ENCODE peak calls at places on chromosomes 13 and 19, in nine cellular contexts. One of them, this sample, is unnamed.

GRCh38 chr13:33207616-33207964 is 78.0 kb downstream of the STARD13 start:
- DNase-seq in mucosa of descending colon: peak; percentile 26
- DNase-seq in IMR-90: peak; percentile 98
- DNase-seq in HCT116: no peak
- DNase-seq in Peyer's patch: no peak
- DNase-seq in SK-N-SH: no peak
- DNase-seq in A549: no peak
- DNase-seq in body of pancreas: peak; percentile 41
- DNase-seq in stomach: no peak
- DNase-seq in this sample: peak; percentile 65

GRCh38 chr19:51514866-51515481 is 13.4 kb upstream of the SIGLEC12 start:
- DNase-seq in mucosa of descending colon: peak; percentile 9
- DNase-seq in A549: peak; percentile 48
- DNase-seq in HCT116: peak; percentile 47
- DNase-seq in SK-N-SH: peak; percentile 51
- DNase-seq in stomach: no peak
- DNase-seq in Peyer's patch: no peak
- DNase-seq in body of pancreas: peak; percentile 19
- DNase-seq in IMR-90: peak; percentile 48
- DNase-seq in this sample: peak; percentile 56

GRCh38 chr13:22549126-22549525 is 631.7 kb upstream of the SGCG start:
- DNase-seq in IMR-90: no peak
- DNase-seq in HCT116: no peak
- DNase-seq in A549: no peak
- DNase-seq in SK-N-SH: no peak
- DNase-seq in stomach: no peak
- DNase-seq in Peyer's patch: no peak
- DNase-seq in body of pancreas: no peak
- DNase-seq in mucosa of descending colon: no peak
- DNase-seq in this sample: no peak

GRCh38 chr19:10553943-10554381 is 10.3 kb downstream of the ATG4D start:
- DNase-seq in A549: no peak
- DNase-seq in Peyer's patch: no peak
- DNase-seq in mucosa of descending colon: peak; percentile 30
- DNase-seq in HCT116: no peak
- DNase-seq in body of pancreas: peak; percentile 22
- DNase-seq in SK-N-SH: no peak
- DNase-seq in stomach: peak; percentile 29
- DNase-seq in IMR-90: no peak
- DNase-seq in this sample: no peak

GRCh38 chr13:19155321-19155861 is 26.2 kb downstream of the TUBA3C start:
- DNase-seq in mucosa of descending colon: no peak
- DNase-seq in HCT116: no peak
- DNase-seq in body of pancreas: no peak
- DNase-seq in SK-N-SH: no peak
- DNase-seq in A549: no peak
- DNase-seq in Peyer's patch: no peak
- DNase-seq in IMR-90: no peak
- DNase-seq in stomach: peak; percentile 23
- DNase-seq in this sample: no peak

GRCh38 chr19:41328157-41328817 is 18.3 kb downstream of the CCDC97 start:
- DNase-seq in Peyer's patch: no peak
- DNase-seq in IMR-90: peak; percentile 71
- DNase-seq in stomach: no peak
- DNase-seq in HCT116: no peak
- DNase-seq in body of pancreas: peak; percentile 43
- DNase-seq in SK-N-SH: no peak
- DNase-seq in A549: no peak
- DNase-seq in mucosa of descending colon: no peak
- DNase-seq in this sample: no peak

GRCh38 chr19:39083983-39084731 is at the start of gene ACP7:
- DNase-seq in SK-N-SH: peak; percentile 64
- DNase-seq in body of pancreas: peak; percentile 8
- DNase-seq in HCT116: no peak
- DNase-seq in Peyer's patch: no peak
- DNase-seq in mucosa of descending colon: no peak
- DNase-seq in A549: no peak
- DNase-seq in stomach: no peak
- DNase-seq in IMR-90: no peak
- DNase-seq in this sample: no peak

GRCh38 chr13:51913421-51914136 is 51.8 kb downstream of the CCDC70 start:
- DNase-seq in SK-N-SH: peak; percentile 43
- DNase-seq in body of pancreas: no peak
- DNase-seq in IMR-90: no peak
- DNase-seq in Peyer's patch: no peak
- DNase-seq in stomach: no peak
- DNase-seq in A549: no peak
- DNase-seq in HCT116: no peak
- DNase-seq in mucosa of descending colon: no peak
- DNase-seq in this sample: no peak

GRCh38 chr13:94968040-94968756 is 255.9 kb upstream of the SOX21 start:
- DNase-seq in body of pancreas: no peak
- DNase-seq in mucosa of descending colon: no peak
- DNase-seq in Peyer's patch: no peak
- DNase-seq in A549: peak; percentile 62
- DNase-seq in stomach: no peak
- DNase-seq in SK-N-SH: peak; percentile 66
- DNase-seq in IMR-90: no peak
- DNase-seq in HCT116: no peak
- DNase-seq in this sample: peak; percentile 34

GRCh38 chr13:101018720-101019119 is 344.1 kb upstream of the TMTC4 start:
- DNase-seq in IMR-90: peak; percentile 71
- DNase-seq in mucosa of descending colon: no peak
- DNase-seq in body of pancreas: no peak
- DNase-seq in Peyer's patch: no peak
- DNase-seq in A549: no peak
- DNase-seq in HCT116: no peak
- DNase-seq in SK-N-SH: no peak
- DNase-seq in stomach: no peak
- DNase-seq in this sample: no peak

GRCh38 chr19:16506961-16507360 is 10.8 kb downstream of the C19orf44 start:
- DNase-seq in Peyer's patch: no peak
- DNase-seq in IMR-90: no peak
- DNase-seq in A549: no peak
- DNase-seq in body of pancreas: no peak
- DNase-seq in stomach: no peak
- DNase-seq in HCT116: no peak
- DNase-seq in SK-N-SH: no peak
- DNase-seq in mucosa of descending colon: no peak
- DNase-seq in this sample: no peak

GRCh38 chr13:33137726-33138125 is 121.5 kb downstream of the KL start:
- DNase-seq in stomach: no peak
- DNase-seq in body of pancreas: no peak
- DNase-seq in Peyer's patch: no peak
- DNase-seq in HCT116: no peak
- DNase-seq in IMR-90: no peak
- DNase-seq in mucosa of descending colon: no peak
- DNase-seq in A549: no peak
- DNase-seq in SK-N-SH: no peak
- DNase-seq in this sample: no peak

GRCh38 chr13:74191036-74191809 is 57.0 kb upstream of the KLF12 start:
- DNase-seq in HCT116: no peak
- DNase-seq in Peyer's patch: no peak
- DNase-seq in A549: no peak
- DNase-seq in stomach: no peak
- DNase-seq in SK-N-SH: no peak
- DNase-seq in body of pancreas: no peak
- DNase-seq in IMR-90: peak; percentile 32
- DNase-seq in mucosa of descending colon: no peak
- DNase-seq in this sample: no peak

GRCh38 chr13:99908129-99908805 is 63.3 kb downstream of the ZIC5 start:
- DNase-seq in HCT116: no peak
- DNase-seq in body of pancreas: peak; percentile 87
- DNase-seq in SK-N-SH: no peak
- DNase-seq in A549: no peak
- DNase-seq in Peyer's patch: no peak
- DNase-seq in mucosa of descending colon: no peak
- DNase-seq in stomach: peak; percentile 71
- DNase-seq in IMR-90: no peak
- DNase-seq in this sample: no peak

GRCh38 chr13:109720758-109721184 is 65.6 kb downstream of the IRS2 start:
- DNase-seq in mucosa of descending colon: no peak
- DNase-seq in A549: no peak
- DNase-seq in HCT116: no peak
- DNase-seq in IMR-90: no peak
- DNase-seq in Peyer's patch: no peak
- DNase-seq in stomach: peak; percentile 55
- DNase-seq in body of pancreas: no peak
- DNase-seq in SK-N-SH: no peak
- DNase-seq in this sample: no peak

DNA sequence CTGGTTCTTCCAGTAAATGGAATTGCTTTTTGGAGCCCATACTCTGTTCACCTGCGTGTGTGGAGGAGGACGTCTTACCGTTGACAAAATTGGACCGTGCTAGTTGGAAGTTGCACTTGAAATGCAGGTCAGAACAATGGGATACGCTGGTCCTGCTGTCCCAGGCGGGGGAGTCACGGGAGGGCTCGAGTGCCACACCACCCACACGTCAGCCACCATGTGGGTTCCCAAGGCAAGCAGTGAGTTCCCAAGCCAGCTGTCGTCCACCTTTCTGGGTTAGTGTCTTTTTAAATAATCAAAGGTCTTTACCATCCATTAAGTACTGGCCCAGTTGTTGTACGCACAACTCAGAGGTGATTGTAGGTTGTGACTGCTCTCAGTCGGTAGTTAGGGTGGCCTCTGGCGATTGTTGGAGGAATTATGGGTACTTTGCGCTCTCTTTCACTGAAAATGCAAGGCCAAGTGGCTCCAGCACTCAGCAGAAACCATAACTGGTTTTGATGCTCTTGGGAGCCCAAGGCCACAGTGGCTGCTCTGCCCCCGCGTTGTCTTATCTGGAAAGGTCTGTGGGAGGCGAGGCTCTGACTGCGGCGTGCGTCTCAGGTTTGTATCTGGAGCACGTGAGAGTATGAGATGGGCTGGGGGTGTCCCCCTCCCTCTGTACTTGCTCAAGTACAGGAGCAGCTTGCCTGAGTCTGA is 14.2 kb downstream of the ATP11A start:
- DNase-seq in stomach: no peak
- DNase-seq in SK-N-SH: no peak
- DNase-seq in IMR-90: no peak
- DNase-seq in HCT116: no peak
- DNase-seq in A549: no peak
- DNase-seq in Peyer's patch: peak; percentile 25
- DNase-seq in mucosa of descending colon: no peak
- DNase-seq in body of pancreas: no peak
- DNase-seq in this sample: no peak
- H3K4me1 ChIP-seq in stomach: peaks cover 17% of the 10 kb centered on the region
- H3K4me1 ChIP-seq in SK-N-SH: no peaks in the 10 kb centered on the region
- H3K4me1 ChIP-seq in IMR-90: peaks cover 7% of the 10 kb centered on the region
- H3K4me1 ChIP-seq in HCT116: no peaks in the 10 kb centered on the region
- H3K4me1 ChIP-seq in A549: no peaks in the 10 kb centered on the region
- H3K4me1 ChIP-seq in Peyer's patch: no peaks in the 10 kb centered on the region
- H3K4me1 ChIP-seq in mucosa of descending colon: no peaks in the 10 kb centered on the region
- H3K4me1 ChIP-seq in body of pancreas: no peaks in the 10 kb centered on the region
- H3K4me1 ChIP-seq in this sample: no peaks in the 10 kb centered on the region

DNA sequence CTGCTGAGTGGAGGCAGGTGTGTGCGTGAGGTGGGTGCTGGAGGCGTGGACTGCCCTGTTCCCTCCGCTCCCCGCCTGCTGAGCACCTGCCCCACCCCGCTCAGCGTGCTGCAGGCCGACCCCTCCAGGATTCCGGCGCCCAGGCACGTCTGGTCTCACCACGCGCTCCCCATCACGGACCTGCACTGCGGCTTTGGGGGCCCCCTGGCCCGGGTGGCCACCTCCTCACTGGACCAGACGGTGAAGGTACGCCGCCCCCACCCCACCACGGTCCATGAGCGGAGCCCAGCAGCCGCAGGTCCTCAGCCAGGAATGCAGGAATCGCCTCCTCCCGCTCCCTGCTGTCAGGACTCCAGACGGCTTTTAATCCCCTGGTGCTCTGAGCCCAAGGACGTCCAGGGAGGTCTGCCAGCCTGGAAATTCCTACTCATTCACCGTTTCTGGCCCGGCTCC is 6.0 kb downstream of the WDR18 start:
- DNase-seq in mucosa of descending colon: no peak
- DNase-seq in IMR-90: no peak
- DNase-seq in A549: no peak
- DNase-seq in Peyer's patch: no peak
- DNase-seq in HCT116: no peak
- DNase-seq in SK-N-SH: no peak
- DNase-seq in body of pancreas: peak; percentile 45
- DNase-seq in stomach: no peak
- DNase-seq in this sample: no peak
- H3K4me3 ChIP-seq in mucosa of descending colon: no peak overlapping the region
- H3K4me3 ChIP-seq in IMR-90: no peak overlapping the region
- H3K4me3 ChIP-seq in A549: no peak overlapping the region
- H3K4me3 ChIP-seq in Peyer's patch: no peak overlapping the region
- H3K4me3 ChIP-seq in HCT116: no peak overlapping the region
- H3K4me3 ChIP-seq in SK-N-SH: no peak overlapping the region
- H3K4me3 ChIP-seq in body of pancreas: no peak overlapping the region
- H3K4me3 ChIP-seq in stomach: no peak overlapping the region
- H3K4me3 ChIP-seq in this sample: no peak overlapping the region

GRCh38 chr19:4557186-4557970 is 2.1 kb downstream of the SEMA6B start:
- DNase-seq in stomach: no peak
- DNase-seq in mucosa of descending colon: no peak
- DNase-seq in IMR-90: no peak
- DNase-seq in HCT116: no peak
- DNase-seq in A549: no peak
- DNase-seq in Peyer's patch: no peak
- DNase-seq in body of pancreas: no peak
- DNase-seq in SK-N-SH: peak; percentile 69
- DNase-seq in this sample: no peak
- TF ChIP-seq CTCF in stomach: no peak
- TF ChIP-seq CTCF in mucosa of descending colon: no peak
- TF ChIP-seq CTCF in IMR-90: no peak
- TF ChIP-seq CTCF in HCT116: no peak
- TF ChIP-seq CTCF in A549: no peak
- TF ChIP-seq CTCF in Peyer's patch: peak; percentile 6
- TF ChIP-seq CTCF in body of pancreas: peak; percentile 5
- TF ChIP-seq CTCF in SK-N-SH: peak; percentile 45
- TF ChIP-seq CTCF in this sample: peak; percentile 49

GRCh38 chr19:48341515-48342413 is 16.4 kb downstream of the EMP3 start:
- DNase-seq in body of pancreas: no peak
- DNase-seq in Peyer's patch: no peak
- DNase-seq in stomach: no peak
- DNase-seq in HCT116: no peak
- DNase-seq in mucosa of descending colon: no peak
- DNase-seq in IMR-90: no peak
- DNase-seq in SK-N-SH: no peak
- DNase-seq in A549: no peak
- DNase-seq in this sample: no peak

GRCh38 chr19:48342414-48342738 is 17.0 kb downstream of the EMP3 start:
- DNase-seq in IMR-90: no peak
- DNase-seq in A549: no peak
- DNase-seq in SK-N-SH: no peak
- DNase-seq in body of pancreas: no peak
- DNase-seq in Peyer's patch: no peak
- DNase-seq in HCT116: no peak
- DNase-seq in mucosa of descending colon: no peak
- DNase-seq in stomach: no peak
- DNase-seq in this sample: no peak

GRCh38 chr19:48341006-48341405 is 15.7 kb downstream of the EMP3 start:
- DNase-seq in mucosa of descending colon: no peak
- DNase-seq in stomach: no peak
- DNase-seq in HCT116: no peak
- DNase-seq in SK-N-SH: peak; percentile 24
- DNase-seq in Peyer's patch: no peak
- DNase-seq in body of pancreas: no peak
- DNase-seq in A549: no peak
- DNase-seq in IMR-90: peak; percentile 61
- DNase-seq in this sample: no peak

GRCh38 chr19:48338253-48338755 is 13.0 kb downstream of the EMP3 start:
- DNase-seq in A549: no peak
- DNase-seq in body of pancreas: no peak
- DNase-seq in IMR-90: no peak
- DNase-seq in HCT116: no peak
- DNase-seq in Peyer's patch: no peak
- DNase-seq in mucosa of descending colon: no peak
- DNase-seq in stomach: no peak
- DNase-seq in SK-N-SH: no peak
- DNase-seq in this sample: no peak

GRCh38 chr19:48338802-48339660 is 13.7 kb downstream of the EMP3 start:
- DNase-seq in Peyer's patch: no peak
- DNase-seq in IMR-90: no peak
- DNase-seq in HCT116: no peak
- DNase-seq in body of pancreas: no peak
- DNase-seq in mucosa of descending colon: no peak
- DNase-seq in A549: no peak
- DNase-seq in stomach: no peak
- DNase-seq in SK-N-SH: no peak
- DNase-seq in this sample: no peak
- H3K4me1 ChIP-seq in Peyer's patch: peaks cover 1% of the 10 kb centered on the region
- H3K4me1 ChIP-seq in IMR-90: no peaks in the 10 kb centered on the region
- H3K4me1 ChIP-seq in HCT116: peaks cover 33% of the 10 kb centered on the region
- H3K4me1 ChIP-seq in body of pancreas: peaks cover 6% of the 10 kb centered on the region
- H3K4me1 ChIP-seq in mucosa of descending colon: peaks cover 3% of the 10 kb centered on the region
- H3K4me1 ChIP-seq in A549: peaks cover 20% of the 10 kb centered on the region
- H3K4me1 ChIP-seq in stomach: no peaks in the 10 kb centered on the region
- H3K4me1 ChIP-seq in SK-N-SH: no peaks in the 10 kb centered on the region
- H3K4me1 ChIP-seq in this sample: no peaks in the 10 kb centered on the region

This sample was measured in A673.